ENCODE peak calls at places on chromosomes 1 and 21, in nine cellular contexts. F is uterus; C is NCI-H2081; O is stimulated activated CD8-positive, alpha-beta memory T cell treated with anti-CD3 and anti-CD28 coated beads, Interleukin-4, amount 100 ng/mL, for 4 hours; Z is heart left ventricle; J is M059J; Q is HTR-8/SVneo; N is H9; A is stimulated activated CD4-positive, alpha-beta T cell treated with anti-CD3 and anti-CD28 coated beads, Interleukin-12 subunit alpha, Interleukin-12 subunit beta, amount 100 ng/mL, for 4 hours. G is an unnamed sample.
A peak's percentile ranks its signal among the peaks of the same experiment; 100 is the strongest.

GRCh38 chr1:160949881-160950280 is 4.7 kb downstream of the ITLN2 start:
- DNase-seq in Z (no peak), F (no peak), Q (no peak), O (no peak), N (no peak), C (no peak), J (peak; percentile 29), A (no peak), G (no peak)

GRCh38 chr1:51517361-51518032 is 1.6 kb downstream of the EPS15 start:
- DNase-seq in Q (no peak), Z (no peak), J (peak; percentile 19), F (no peak), N (no peak), C (no peak), A (no peak), O (no peak), G (no peak)

GRCh38 chr1:53047737-53048344 is 14.2 kb upstream of the PODN start:
- DNase-seq in A (no peak), Q (no peak), C (no peak), Z (no peak), F (no peak), N (no peak), O (no peak), J (peak; percentile 93), G (no peak)

GRCh38 chr1:207805841-207806421 is 54.1 kb downstream of the CD46 start:
- DNase-seq in F (peak; percentile 85), O (no peak), Q (no peak), A (no peak), Z (peak; percentile 79), J (peak; percentile 95), N (no peak), C (no peak), G (no peak)

GRCh38 chr1:44240802-44241671 is 27.8 kb downstream of the DMAP1 start:
- DNase-seq in F (no peak), A (no peak), O (no peak), C (no peak), N (no peak), Z (no peak), J (no peak), Q (no peak), G (no peak)

GRCh38 chr1:20717452-20718342 is at the start of gene KIF17:
- DNase-seq in Z (peak; percentile 77), Q (no peak), N (peak; percentile 84), F (peak; percentile 62), A (peak; percentile 64), O (peak; percentile 35), C (peak; percentile 45), J (peak; percentile 74), G (peak; percentile 32)

GRCh38 chr1:89519779-89520358 is 4.8 kb upstream of the LRRC8B start:
- DNase-seq in F (no peak), O (no peak), Q (no peak), N (no peak), C (peak; percentile 6), A (no peak), J (peak; percentile 13), Z (no peak), G (no peak)

GRCh38 chr21:40706806-40707205 is 140.2 kb downstream of the DSCAM start:
- DNase-seq in Z (no peak), F (no peak), N (no peak), C (no peak), O (no peak), J (no peak), Q (no peak), A (no peak), G (no peak)

GRCh38 chr1:89998306-89998705 is 3.4 kb downstream of the ZNF326 start:
- DNase-seq in J (peak; percentile 23), F (no peak), C (no peak), Q (no peak), O (no peak), Z (no peak), N (no peak), A (no peak), G (no peak)

GRCh38 chr1:91884459-91885290 is 1.3 kb downstream of the TGFBR3 start:
- DNase-seq in Q (no peak), A (peak; percentile 36), N (peak; percentile 45), J (peak; percentile 38), C (no peak), F (no peak), Z (no peak), O (no peak), G (no peak)

GRCh38 chr1:183092350-183092749 is 69.1 kb downstream of the LAMC1 start:
- DNase-seq in Z (no peak), Q (no peak), C (no peak), J (no peak), N (no peak), F (no peak), O (no peak), A (no peak), G (no peak)

GRCh38 chr1:32539584-32540571 is 651 bp downstream of the ZBTB8A start:
- DNase-seq in C (peak; percentile 49), Q (peak; percentile 14), A (peak; percentile 6), N (peak; percentile 46), J (peak; percentile 60), O (no peak), F (peak; percentile 45), Z (peak; percentile 20), G (peak; percentile 64)